ENCODE peak calls at places on chromosomes 1 and 21, in five cellular contexts. F is right cardiac atrium, E is prostate gland, X is pancreas, P is IMR-90. J is an unnamed sample. For H3K4me1, the result is how much of the 10 kb centered on the place peaks cover.

GRCh38 chr1:175844877-175845276 is 101.5 kb upstream of the TNR start:
- DNase-seq in F (no peak), E (no peak), P (no peak), X (no peak), J (no peak)

GRCh38 chr1:236522937-236523703 is 662 bp upstream of the LGALS8 start:
- DNase-seq in X (peak), P (no peak), F (no peak), E (peak), J (peak)

GRCh38 chr1:14924012-14924452 is 229.5 kb upstream of the TMEM51 start:
- DNase-seq in X (peak), P (peak), F (peak), E (peak), J (peak)

GRCh38 chr1:18144921-18145699 is 37.5 kb downstream of the IGSF21 start:
- DNase-seq in X (no peak), E (no peak), F (no peak), P (no peak), J (no peak)

GRCh38 chr21:43786423-43787179 is 2.8 kb upstream of the RRP1 start:
- DNase-seq in F (no peak), P (no peak), X (no peak), E (no peak), J (no peak)

GRCh38 chr1:30721311-30722174 is 1.8 kb downstream of the MATN1 start:
- DNase-seq in X (no peak), E (no peak), P (no peak), F (peak), J (no peak)

GRCh38 chr1:19080715-19081114 is 124.2 kb upstream of the IFFO2 start:
- DNase-seq in E (no peak), P (peak), X (no peak), F (no peak), J (no peak)

GRCh38 chr1:31802190-31803150 is 13.4 kb downstream of the SPOCD1 start:
- DNase-seq in E (no peak), P (no peak), F (no peak), X (no peak), J (no peak)

GRCh38 chr21:28627691-28628090 is 365.0 kb downstream of the LTN1 start:
- DNase-seq in X (no peak), E (no peak), P (no peak), F (no peak), J (no peak)

GRCh38 chr1:29245876-29246275 is 9.6 kb downstream of the PTPRU start:
- DNase-seq in E (no peak), F (no peak), P (peak), X (no peak), J (peak)

GRCh38 chr1:168719306-168720111 is 9.5 kb downstream of the DPT start:
- DNase-seq in P (no peak), E (no peak), X (no peak), F (no peak), J (peak)

GRCh38 chr1:154966111-154966510 is 4.4 kb downstream of the SHC1 start:
- DNase-seq in P (no peak), F (no peak), E (no peak), X (no peak), J (no peak)

GRCh38 chr1:203147376-203147775 is 19.9 kb downstream of the ADORA1 start:
- DNase-seq in F (no peak), X (no peak), P (no peak), E (no peak), J (no peak)

GRCh38 chr1:1236945-1237873 is 5.2 kb downstream of the B3GALT6 start:
- DNase-seq in F (no peak), E (no peak), P (no peak), X (no peak), J (no peak)

GRCh38 chr21:32884062-32884461 is 112.5 kb upstream of the PAXBP1 start:
- DNase-seq in E (no peak), P (no peak), F (no peak), X (no peak), J (no peak)

GRCh38 chr1:147167361-147167760 is 4.9 kb downstream of the PRKAB2 start:
- DNase-seq in F (no peak), E (no peak), P (peak), X (no peak), J (peak)

GRCh38 chr1:219416598-219417238 is 196.2 kb downstream of the ZC3H11B start:
- DNase-seq in E (peak), P (peak), F (no peak), X (peak), J (peak)

GRCh38 chr1:155179107-155180031 is 5.7 kb downstream of the TRIM46 start:
- DNase-seq in P (no peak), X (peak), E (no peak), F (no peak), J (no peak)

GRCh38 chr21:28767523-28767922 is 225.2 kb downstream of the LTN1 start:
- DNase-seq in F (no peak), X (no peak), P (no peak), E (no peak), J (no peak)

GRCh38 chr1:40508375-40509341 is at the start of gene EXO5:
- DNase-seq in F (peak), P (peak), X (peak), E (peak), J (peak)

GRCh38 chr1:57162607-57163235 is 196.9 kb upstream of the C8B start:
- DNase-seq in P (no peak), X (no peak), F (no peak), E (no peak), J (no peak)

GRCh38 chr1:240649733-240650700 is 38.1 kb upstream of the GREM2 start:
- DNase-seq in F (no peak), E (no peak), X (no peak), P (no peak), J (no peak)

GRCh38 chr1:240652554-240652953 is 40.6 kb upstream of the GREM2 start:
- DNase-seq in F (no peak), E (no peak), P (no peak), X (no peak), J (no peak)

GRCh38 chr1:240653030-240653429 is 41.1 kb upstream of the GREM2 start:
- DNase-seq in F (no peak), P (no peak), E (no peak), X (no peak), J (no peak)

GRCh38 chr1:240646861-240647260 is 34.9 kb upstream of the GREM2 start:
- DNase-seq in P (no peak), X (no peak), E (no peak), F (no peak), J (no peak)

GRCh38 chr1:240650877-240651276 is 38.9 kb upstream of the GREM2 start:
- DNase-seq in E (no peak), X (no peak), F (no peak), P (no peak), J (no peak)
- H3K4me1 ChIP-seq in E (under half), X (under half), F (under half), P (under half), J (under half)

GRCh38 chr1:91746728-91747338 is 139.1 kb downstream of the TGFBR3 start:
- DNase-seq in P (no peak), E (no peak), F (no peak), X (no peak), J (peak)
- H3K4me1 ChIP-seq in P (under half), E (under half), F (under half), X (under half), J (under half)

DNA sequence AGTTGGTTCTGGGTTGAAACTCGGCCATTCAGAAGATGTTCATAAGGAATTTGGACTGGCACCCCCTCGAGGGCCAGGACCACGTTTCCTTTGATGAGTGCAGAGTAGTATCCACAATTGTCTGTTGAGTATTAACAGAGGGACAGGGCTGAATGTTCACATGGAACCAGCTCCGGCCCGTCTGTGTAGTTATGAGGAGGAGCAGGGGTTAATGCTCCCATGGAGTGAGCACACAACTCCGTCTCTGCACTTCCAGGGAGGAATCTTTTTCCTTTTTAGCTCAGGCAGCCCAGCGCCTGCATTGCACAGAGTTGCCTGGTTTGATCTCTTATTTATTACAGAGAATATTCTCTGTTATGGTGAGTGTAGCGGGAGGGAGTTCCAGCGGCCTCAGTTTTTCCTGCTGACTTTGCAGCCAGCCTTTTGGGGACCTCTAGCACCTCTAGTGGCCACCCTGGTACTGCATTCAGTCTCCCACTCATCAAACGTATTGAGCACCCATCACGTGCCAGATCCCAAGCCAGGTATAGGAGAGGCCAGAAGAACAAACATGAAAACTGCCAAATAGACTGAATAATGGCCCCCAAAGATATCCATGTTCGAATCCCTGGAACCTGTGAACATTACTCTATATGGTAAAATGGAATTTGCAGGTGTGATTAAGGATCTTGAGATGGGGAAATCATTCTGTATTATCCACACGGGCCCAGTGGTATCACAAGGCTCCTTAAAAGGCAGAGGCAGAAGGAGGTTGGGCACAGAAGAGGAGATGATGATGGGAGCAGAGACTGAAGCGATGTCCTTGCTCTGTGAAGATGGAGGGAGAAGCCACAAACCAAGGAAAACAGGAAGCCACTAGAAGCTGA is 167.7 kb upstream of the CSF3R start:
- DNase-seq in X (peak), P (peak), E (peak), F (peak), J (peak)
- H3K4me1 ChIP-seq in X (under half), P (under half), E (under half), F (under half), J (under half)

GRCh38 chr1:10789392-10790154 is 6.9 kb downstream of the CASZ1 start:
- DNase-seq in X (no peak), P (no peak), E (no peak), F (no peak), J (no peak)

GRCh38 chr1:10790155-10790707 is 6.2 kb downstream of the CASZ1 start:
- DNase-seq in E (no peak), F (no peak), X (no peak), P (no peak), J (no peak)

GRCh38 chr1:10787274-10787673 is 9.2 kb downstream of the CASZ1 start:
- DNase-seq in P (no peak), E (no peak), X (no peak), F (no peak), J (no peak)

GRCh38 chr1:10785855-10786638 is 10.4 kb downstream of the CASZ1 start:
- DNase-seq in P (no peak), F (no peak), X (no peak), E (no peak), J (no peak)

DNA sequence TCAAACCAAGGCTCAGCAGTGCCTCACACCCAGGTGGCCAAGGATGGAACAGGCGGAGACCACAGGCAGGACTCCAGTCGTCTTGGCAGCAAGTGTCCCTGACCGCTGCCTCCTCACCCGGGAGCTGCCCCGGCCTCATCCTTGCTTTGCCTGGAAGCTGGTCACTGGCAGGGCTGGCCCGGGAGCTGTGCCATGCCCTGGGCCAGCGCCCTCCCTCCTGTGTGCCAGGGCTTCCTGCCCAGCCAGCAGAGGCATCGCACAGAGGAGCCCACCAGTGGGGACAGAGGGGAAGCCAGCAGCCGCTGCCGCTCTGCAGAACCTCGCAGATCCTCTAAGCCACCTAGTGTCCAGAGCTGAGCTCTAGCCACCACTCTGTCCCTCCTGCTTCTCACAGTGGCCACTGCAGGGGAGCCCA is 7.8 kb downstream of the CASZ1 start:
- DNase-seq in F (peak), P (no peak), X (peak), E (peak), J (peak)
- H3K4me1 ChIP-seq in F (under half), P (under half), X (under half), E (under half), J (under half)

GRCh38 chr1:228151526-228151925 is 1.8 kb downstream of the GJC2 start:
- DNase-seq in F (peak), P (no peak), E (no peak), X (no peak), J (no peak)
- H3K4me1 ChIP-seq in F (under half), P (under half), E (under half), X (under half), J (under half)

DNA sequence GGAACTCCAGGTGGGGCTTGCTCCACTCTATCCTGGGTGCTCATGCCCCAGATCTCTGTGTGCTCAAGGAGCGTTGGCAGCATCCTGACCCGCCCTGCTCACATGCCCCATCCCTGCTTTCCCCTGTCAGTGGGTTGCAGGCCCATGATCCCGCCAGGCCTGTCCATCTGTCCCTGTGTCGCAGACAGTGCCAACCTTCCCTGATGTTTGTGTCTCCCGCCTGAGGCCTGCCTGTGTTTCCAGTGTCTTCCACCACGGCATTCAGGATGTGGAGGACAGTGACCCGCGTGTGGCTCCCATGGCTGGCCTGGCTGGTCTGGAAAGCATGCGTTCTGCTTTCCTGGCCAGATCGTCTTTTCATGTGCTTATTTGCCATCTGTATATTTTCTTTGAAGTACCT is 82.9 kb downstream of the PCBP3 start:
- DNase-seq in E (no peak), P (no peak), F (no peak), X (no peak), J (no peak)
- H3K4me1 ChIP-seq in E (under half), P (under half), F (under half), X (under half), J (under half)

DNA sequence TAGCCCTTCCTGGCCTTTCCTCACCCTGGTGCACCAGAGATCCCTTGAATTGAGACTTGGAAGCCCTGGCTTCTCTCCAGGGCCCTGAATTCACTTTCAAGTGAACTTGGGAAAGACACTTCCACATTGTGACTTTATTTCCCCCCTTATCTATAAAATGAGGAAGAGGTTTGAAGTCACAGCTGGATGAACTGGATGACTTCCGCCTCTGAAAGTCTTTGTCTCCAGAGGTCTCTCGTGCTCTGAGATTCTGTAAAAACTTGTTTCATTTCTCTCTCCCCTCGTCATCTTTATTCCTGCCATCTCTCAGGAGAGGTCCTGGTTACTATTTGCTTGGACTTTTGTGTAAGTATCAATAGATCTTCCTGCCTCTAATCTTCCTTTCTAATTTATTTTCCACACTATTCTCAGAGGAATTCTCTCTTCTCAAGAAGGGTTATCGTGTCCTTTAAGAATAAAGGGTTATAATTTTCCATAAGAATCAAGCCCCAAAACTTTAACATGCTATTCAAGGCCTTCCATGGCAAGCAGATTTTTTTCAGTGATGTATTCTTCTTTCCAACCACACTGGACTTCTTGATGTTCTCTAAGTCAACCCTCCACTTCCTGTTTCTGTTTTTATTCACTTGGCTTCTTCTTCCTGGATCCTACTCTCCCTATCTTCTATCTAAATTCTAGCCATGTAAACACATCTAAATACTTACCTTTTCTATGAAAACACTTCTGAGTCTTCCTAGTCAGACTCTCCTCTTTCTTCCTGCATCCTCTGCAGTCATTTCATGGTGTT is 6.5 kb upstream of the RPTN start:
- DNase-seq in X (no peak), E (no peak), P (no peak), F (no peak), J (no peak)
- H3K4me1 ChIP-seq in X (under half), E (under half), P (under half), F (under half), J (under half)

GRCh38 chr1:112937070-112937469 is 18.9 kb downstream of the SLC16A1 start:
- DNase-seq in X (no peak), F (no peak), P (peak), E (no peak), J (no peak)

GRCh38 chr1:112935474-112936289 is 20.3 kb downstream of the SLC16A1 start:
- DNase-seq in F (no peak), P (peak), X (no peak), E (no peak), J (peak)

GRCh38 chr1:112934562-112934952 is 21.4 kb downstream of the SLC16A1 start:
- DNase-seq in P (peak), E (peak), X (no peak), F (no peak), J (no peak)

GRCh38 chr1:112937495-112937894 is 18.5 kb downstream of the SLC16A1 start:
- DNase-seq in F (no peak), P (no peak), X (no peak), E (no peak), J (no peak)

DNA sequence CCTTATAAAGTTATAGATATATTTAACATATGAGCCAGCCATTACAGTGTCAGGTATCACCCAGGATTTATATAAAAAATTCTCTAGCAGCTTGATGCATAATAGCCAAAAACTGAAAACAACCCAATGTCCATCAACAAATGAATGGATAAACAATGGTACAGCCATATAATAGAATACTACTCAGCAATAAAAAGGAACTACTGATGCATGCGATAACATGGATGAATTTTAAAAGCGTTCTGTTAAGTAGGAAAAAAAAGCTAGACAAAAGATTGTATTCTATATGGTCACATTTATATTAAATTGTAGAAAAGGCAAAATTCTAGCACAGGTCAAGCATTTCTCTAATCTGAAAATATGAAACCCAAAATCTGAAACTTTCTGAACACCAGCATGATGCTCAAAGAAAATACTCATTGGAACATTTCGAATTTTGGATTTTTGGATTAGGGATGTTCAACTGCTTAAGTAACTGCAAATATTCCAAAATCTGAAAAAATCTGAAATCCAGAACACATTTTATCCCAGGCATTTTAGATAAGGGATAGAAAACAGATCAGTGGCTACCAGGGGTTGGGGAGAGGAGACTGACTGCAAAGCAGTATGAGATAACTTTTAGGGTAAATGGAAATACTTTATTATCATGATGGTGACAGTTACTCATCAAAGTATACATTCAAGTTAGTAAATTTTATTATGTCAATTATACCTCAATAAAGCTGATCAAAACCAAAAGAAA is 22.0 kb downstream of the SLC16A1 start:
- DNase-seq in F (no peak), E (no peak), X (no peak), P (no peak), J (no peak)
- H3K4me1 ChIP-seq in F (under half), E (under half), X (under half), P (under half), J (under half)

DNA sequence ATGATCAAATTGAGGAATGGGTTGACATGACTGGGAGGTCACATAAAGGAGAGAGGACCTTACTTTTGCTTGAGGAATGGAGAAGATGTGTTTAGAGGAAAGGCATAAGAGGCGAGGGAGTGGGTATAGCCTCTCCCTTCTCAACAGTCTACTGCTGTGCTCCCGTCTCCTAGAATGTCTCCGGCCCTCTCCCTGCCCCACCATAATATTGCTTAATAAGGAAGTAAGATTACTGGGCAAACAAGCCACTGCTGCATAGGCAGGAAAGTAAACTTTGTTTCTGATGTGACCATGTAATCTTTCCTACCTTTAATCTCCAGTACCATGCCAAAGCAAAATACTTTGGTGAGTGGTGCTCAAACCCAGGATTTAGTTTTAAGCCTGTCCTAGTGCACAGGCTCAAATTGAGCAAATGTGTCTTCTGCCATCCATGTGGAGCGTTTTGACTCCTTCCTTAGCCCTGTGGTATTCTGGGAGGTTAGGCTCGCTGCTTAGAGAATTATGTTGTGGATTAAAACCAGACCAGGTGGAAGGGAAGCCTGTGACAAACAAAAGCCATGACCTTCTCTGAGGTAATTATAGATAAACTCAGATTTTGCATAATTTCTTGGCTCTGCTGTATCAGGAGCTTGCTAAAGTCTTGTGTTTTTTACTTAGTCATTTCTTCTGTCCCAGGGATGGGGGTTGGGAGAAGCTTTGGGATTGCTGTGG is 34.3 kb upstream of the DIPK1A start:
- DNase-seq in E (peak), P (no peak), F (no peak), X (peak), J (no peak)
- H3K4me1 ChIP-seq in E (under half), P (under half), F (under half), X (under half), J (under half)